ENCODE peak calls at places on chromosomes 2 and 18, in five cellular contexts. H, T, L, K and W are unnamed samples.

GRCh38 chr2:106956879-106957278 is 70.9 kb upstream of the ST6GAL2 start:
- DNase-seq in H (no peak), T (no peak), L (peak), K (no peak), W (peak)

GRCh38 chr18:74652392-74652988 is 54.8 kb downstream of the ZNF407 start:
- DNase-seq in H (peak), T (peak), L (peak), K (peak), W (peak)

GRCh38 chr2:164061129-164061746 is 325.4 kb upstream of the FIGN start:
- DNase-seq in H (peak), T (peak), L (peak), K (peak), W (peak)

GRCh38 chr18:80159713-80160636 is 50.9 kb downstream of the ADNP2 start:
- DNase-seq in H (no peak), T (no peak), L (no peak), K (no peak), W (no peak)

GRCh38 chr18:61703508-61703907 is 189.3 kb downstream of the RNF152 start:
- DNase-seq in H (no peak), T (no peak), L (no peak), K (no peak), W (peak)

GRCh38 chr2:234676859-234677450 is 180.1 kb upstream of the ARL4C start:
- DNase-seq in H (no peak), T (no peak), L (no peak), K (peak), W (no peak)

GRCh38 chr2:173109253-173110188 is 33.9 kb downstream of the MAP3K20 start:
- DNase-seq in H (no peak), T (no peak), L (no peak), K (peak), W (peak)

GRCh38 chr2:18651842-18652774 is 62.7 kb upstream of the NT5C1B start:
- DNase-seq in H (no peak), T (no peak), L (no peak), K (no peak), W (peak)

GRCh38 chr2:233409286-233409991 is 55.1 kb downstream of the DGKD start:
- DNase-seq in H (peak), T (no peak), L (no peak), K (no peak), W (no peak)

GRCh38 chr18:63741769-63742168 is 33.4 kb upstream of the SERPINB7 start:
- DNase-seq in H (no peak), T (no peak), L (no peak), K (no peak), W (peak)

GRCh38 chr2:99278793-99279291 is 22.2 kb downstream of the LYG1 start:
- DNase-seq in H (no peak), T (no peak), L (no peak), K (peak), W (peak)

GRCh38 chr18:13100942-13101658 is 109.9 kb downstream of the CEP192 start:
- DNase-seq in H (no peak), T (no peak), L (no peak), K (no peak), W (no peak)

GRCh38 chr2:201985740-201986735 is 47.6 kb upstream of the FZD7 start:
- DNase-seq in H (no peak), T (no peak), L (no peak), K (peak), W (peak)

GRCh38 chr18:50816767-50817166 is 3.0 kb downstream of the MRO start:
- DNase-seq in H (no peak), T (no peak), L (no peak), K (no peak), W (no peak)

GRCh38 chr2:42573256-42573655 is 4.8 kb downstream of the MTA3 start:
- DNase-seq in H (no peak), T (no peak), L (no peak), K (peak), W (no peak)

GRCh38 chr2:189580267-189580661 is 322 bp downstream of the SLC40A1 start:
- DNase-seq in H (peak), T (peak), L (peak), K (peak), W (no peak)

DNA sequence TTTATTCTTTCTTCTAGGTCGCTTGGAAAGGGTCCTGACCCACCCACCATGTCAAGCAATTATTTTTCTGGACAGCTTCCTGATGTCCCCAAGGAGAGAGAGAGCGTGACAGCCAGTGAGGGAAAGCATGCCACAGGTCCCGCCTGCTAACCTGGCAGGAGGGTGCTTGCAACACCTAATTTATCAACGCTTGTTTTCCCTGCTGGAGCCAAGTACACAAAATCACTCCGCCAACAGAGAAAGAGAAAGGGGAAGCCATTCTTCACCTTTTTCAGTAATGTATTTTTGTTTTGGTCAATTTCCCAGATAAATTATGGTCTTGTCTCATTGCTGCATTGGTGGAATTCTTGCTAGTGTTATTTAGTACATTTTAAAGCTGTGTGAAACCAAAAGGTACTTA is 88.6 kb upstream of the COPS8 start:
- DNase-seq in H (no peak), T (no peak), L (no peak), K (no peak), W (no peak)
- TF ChIP-seq SMC3 in H (no peak), T (no peak), L (no peak), K (no peak), W (no peak)

DNA sequence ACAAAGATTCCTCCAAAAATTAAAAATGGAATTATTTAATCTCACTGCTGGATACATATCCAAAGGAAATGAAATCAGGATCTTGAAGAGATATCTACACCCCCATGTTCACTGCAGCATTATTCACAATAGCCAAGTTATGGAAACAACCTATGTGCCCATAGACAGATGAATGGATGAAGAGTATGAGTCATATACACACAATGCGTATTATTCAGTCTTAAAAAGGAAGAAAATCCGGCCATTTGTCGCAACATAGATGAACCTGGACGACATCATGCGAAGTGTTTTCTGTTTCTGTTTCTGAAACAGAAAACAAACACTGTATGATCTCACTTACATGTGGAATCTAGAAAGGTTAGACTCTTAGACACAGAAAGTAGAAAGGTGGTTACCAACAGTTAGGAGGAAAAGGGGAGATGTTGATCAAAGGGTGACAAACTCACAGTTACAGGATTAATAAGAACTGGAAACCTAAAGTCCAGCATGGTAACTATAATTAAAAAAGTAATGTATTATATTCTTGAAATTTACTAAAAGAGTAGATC is 87.8 kb upstream of the ERBB4 start:
- DNase-seq in H (no peak), T (no peak), L (no peak), K (no peak), W (no peak)
- TF ChIP-seq SMC3 in H (no peak), T (no peak), L (no peak), K (no peak), W (no peak)

GRCh38 chr2:147425437-147426038 is 419.3 kb upstream of the ACVR2A start:
- DNase-seq in H (no peak), T (no peak), L (no peak), K (no peak), W (no peak)

GRCh38 chr2:147420517-147420916 is 424.3 kb upstream of the ACVR2A start:
- DNase-seq in H (no peak), T (no peak), L (no peak), K (no peak), W (no peak)

GRCh38 chr2:147416099-147416498 is 428.7 kb upstream of the ACVR2A start:
- DNase-seq in H (no peak), T (no peak), L (no peak), K (peak), W (no peak)

GRCh38 chr2:147424766-147425165 is 420.1 kb upstream of the ACVR2A start:
- DNase-seq in H (no peak), T (no peak), L (no peak), K (no peak), W (no peak)

DNA sequence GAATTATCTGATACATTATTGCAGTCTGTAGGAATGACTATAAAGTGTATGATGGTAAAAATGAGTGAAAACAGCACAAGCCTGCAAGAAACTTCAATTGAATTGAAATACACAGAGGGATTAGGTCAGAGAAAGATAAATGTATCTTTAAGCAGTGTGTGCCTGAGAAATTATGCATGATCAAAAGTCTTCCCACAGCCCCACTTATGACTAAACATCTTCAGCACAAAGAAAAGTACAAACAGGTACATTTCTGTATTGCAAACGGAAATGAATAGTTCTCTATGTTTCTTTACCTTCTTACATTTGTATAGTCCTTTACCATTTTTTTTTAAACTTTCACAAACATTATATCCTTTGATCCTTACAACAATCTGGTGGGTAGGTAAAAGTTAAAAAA is 423.9 kb upstream of the ACVR2A start:
- DNase-seq in H (no peak), T (no peak), L (no peak), K (no peak), W (no peak)
- TF ChIP-seq SMC3 in H (no peak), T (no peak), L (no peak), K (no peak), W (no peak)

GRCh38 chr2:10704034-10704594 is 14.3 kb upstream of the NOL10 start:
- DNase-seq in H (no peak), T (no peak), L (no peak), K (no peak), W (no peak)
- TF ChIP-seq SMC3 in H (no peak), T (no peak), L (no peak), K (no peak), W (no peak)